ENCODE peak calls at places on chromosomes 12 and 14, in eight cellular contexts. One of them, this sample, is unnamed.
A peak's percentile ranks its signal among the peaks of the same experiment; 100 is the strongest.

GRCh38 chr14:104143071-104143470 is 4.7 kb downstream of the KIF26A start:
- DNase-seq in tibial nerve: no peak
- DNase-seq in nucleus accumbens: no peak
- DNase-seq in fibroblast of pulmonary artery: no peak
- DNase-seq in amniotic stem cell: no peak
- DNase-seq in EH: no peak
- DNase-seq in NCI-H2081 treated with DMSO at 0.1 percent for 48 hours: no peak
- DNase-seq in heart right ventricle: no peak
- DNase-seq in this sample: no peak

GRCh38 chr12:68686262-68686594 is 550 bp upstream of the NUP107 start:
- DNase-seq in tibial nerve: no peak
- DNase-seq in nucleus accumbens: no peak
- DNase-seq in fibroblast of pulmonary artery: no peak
- DNase-seq in amniotic stem cell: no peak
- DNase-seq in EH: no peak
- DNase-seq in NCI-H2081 treated with DMSO at 0.1 percent for 48 hours: no peak
- DNase-seq in heart right ventricle: no peak
- DNase-seq in this sample: no peak

GRCh38 chr14:29937116-29937515 is 9.5 kb upstream of the PRKD1 start:
- DNase-seq in tibial nerve: no peak
- DNase-seq in nucleus accumbens: no peak
- DNase-seq in fibroblast of pulmonary artery: peak; percentile 19
- DNase-seq in amniotic stem cell: no peak
- DNase-seq in EH: peak; percentile 51
- DNase-seq in NCI-H2081 treated with DMSO at 0.1 percent for 48 hours: no peak
- DNase-seq in heart right ventricle: no peak
- DNase-seq in this sample: no peak

GRCh38 chr14:35394326-35394725 is 10.2 kb downstream of the NFKBIA start:
- DNase-seq in tibial nerve: no peak
- DNase-seq in nucleus accumbens: no peak
- DNase-seq in fibroblast of pulmonary artery: no peak
- DNase-seq in amniotic stem cell: no peak
- DNase-seq in EH: no peak
- DNase-seq in NCI-H2081 treated with DMSO at 0.1 percent for 48 hours: no peak
- DNase-seq in heart right ventricle: no peak
- DNase-seq in this sample: no peak

GRCh38 chr12:71626768-71627167 is 36.9 kb downstream of the ZFC3H1 start:
- DNase-seq in tibial nerve: no peak
- DNase-seq in nucleus accumbens: no peak
- DNase-seq in fibroblast of pulmonary artery: peak; percentile 43
- DNase-seq in amniotic stem cell: no peak
- DNase-seq in EH: peak; percentile 52
- DNase-seq in NCI-H2081 treated with DMSO at 0.1 percent for 48 hours: no peak
- DNase-seq in heart right ventricle: no peak
- DNase-seq in this sample: peak; percentile 85

GRCh38 chr12:27109339-27110023 is 27.1 kb upstream of the C12orf71 start:
- DNase-seq in tibial nerve: peak; percentile 5
- DNase-seq in nucleus accumbens: no peak
- DNase-seq in fibroblast of pulmonary artery: peak; percentile 31
- DNase-seq in amniotic stem cell: no peak
- DNase-seq in EH: no peak
- DNase-seq in NCI-H2081 treated with DMSO at 0.1 percent for 48 hours: no peak
- DNase-seq in heart right ventricle: no peak
- DNase-seq in this sample: no peak

GRCh38 chr12:15590180-15590826 is 198.9 kb downstream of the EPS8 start:
- DNase-seq in tibial nerve: peak; percentile 75
- DNase-seq in nucleus accumbens: peak; percentile 77
- DNase-seq in fibroblast of pulmonary artery: peak; percentile 82
- DNase-seq in amniotic stem cell: peak; percentile 45
- DNase-seq in EH: peak; percentile 77
- DNase-seq in NCI-H2081 treated with DMSO at 0.1 percent for 48 hours: no peak
- DNase-seq in heart right ventricle: no peak
- DNase-seq in this sample: peak; percentile 70

GRCh38 chr12:45433441-45433868 is 217.6 kb downstream of the ANO6 start:
- DNase-seq in tibial nerve: no peak
- DNase-seq in nucleus accumbens: no peak
- DNase-seq in fibroblast of pulmonary artery: no peak
- DNase-seq in amniotic stem cell: no peak
- DNase-seq in EH: no peak
- DNase-seq in NCI-H2081 treated with DMSO at 0.1 percent for 48 hours: no peak
- DNase-seq in heart right ventricle: no peak
- DNase-seq in this sample: no peak

GRCh38 chr12:113048716-113049127 is 7.8 kb upstream of the DTX1 start:
- DNase-seq in tibial nerve: peak; percentile 88
- DNase-seq in nucleus accumbens: peak; percentile 32
- DNase-seq in fibroblast of pulmonary artery: peak; percentile 78
- DNase-seq in amniotic stem cell: peak; percentile 63
- DNase-seq in EH: peak; percentile 64
- DNase-seq in NCI-H2081 treated with DMSO at 0.1 percent for 48 hours: no peak
- DNase-seq in heart right ventricle: no peak
- DNase-seq in this sample: peak; percentile 49

GRCh38 chr12:5022465-5023061 is 21.1 kb upstream of the KCNA5 start:
- DNase-seq in tibial nerve: no peak
- DNase-seq in nucleus accumbens: peak; percentile 16
- DNase-seq in fibroblast of pulmonary artery: peak; percentile 53
- DNase-seq in amniotic stem cell: no peak
- DNase-seq in EH: peak; percentile 58
- DNase-seq in NCI-H2081 treated with DMSO at 0.1 percent for 48 hours: no peak
- DNase-seq in heart right ventricle: peak; percentile 47
- DNase-seq in this sample: peak; percentile 36

GRCh38 chr12:117080707-117081141 is 18.5 kb downstream of the TESC start:
- DNase-seq in tibial nerve: no peak
- DNase-seq in nucleus accumbens: no peak
- DNase-seq in fibroblast of pulmonary artery: no peak
- DNase-seq in amniotic stem cell: no peak
- DNase-seq in EH: no peak
- DNase-seq in NCI-H2081 treated with DMSO at 0.1 percent for 48 hours: no peak
- DNase-seq in heart right ventricle: no peak
- DNase-seq in this sample: no peak

GRCh38 chr12:712172-712863 is 40.1 kb upstream of the WNK1 start:
- DNase-seq in tibial nerve: no peak
- DNase-seq in nucleus accumbens: peak; percentile 33
- DNase-seq in fibroblast of pulmonary artery: no peak
- DNase-seq in amniotic stem cell: no peak
- DNase-seq in EH: peak; percentile 11
- DNase-seq in NCI-H2081 treated with DMSO at 0.1 percent for 48 hours: no peak
- DNase-seq in heart right ventricle: no peak
- DNase-seq in this sample: no peak

This sample was measured in endothelial cell of umbilical vein.